ENCODE peak calls at places on chromosomes 6 and 20, in four cellular contexts. One of them, this sample, is unnamed.

GRCh38 chr6:117627533-117627932 is 25.2 kb upstream of the GOPC start:
- DNase-seq in mucosa of descending colon: no peak
- DNase-seq in astrocyte of the spinal cord: no peak
- DNase-seq in activated CD8-positive, alpha-beta T cell treated with anti-CD3 and anti-CD28 coated beads for 36 hours: no peak
- DNase-seq in this sample: no peak

GRCh38 chr20:58094160-58094559 is 134.3 kb downstream of the ANKRD60 start:
- DNase-seq in mucosa of descending colon: no peak
- DNase-seq in astrocyte of the spinal cord: no peak
- DNase-seq in activated CD8-positive, alpha-beta T cell treated with anti-CD3 and anti-CD28 coated beads for 36 hours: no peak
- DNase-seq in this sample: no peak

GRCh38 chr20:21808863-21809664 is 103.6 kb downstream of the PAX1 start:
- DNase-seq in mucosa of descending colon: peak
- DNase-seq in astrocyte of the spinal cord: no peak
- DNase-seq in activated CD8-positive, alpha-beta T cell treated with anti-CD3 and anti-CD28 coated beads for 36 hours: peak
- DNase-seq in this sample: no peak

GRCh38 chr20:53345536-53346070 is 248.0 kb downstream of the ZNF217 start:
- DNase-seq in mucosa of descending colon: no peak
- DNase-seq in astrocyte of the spinal cord: no peak
- DNase-seq in activated CD8-positive, alpha-beta T cell treated with anti-CD3 and anti-CD28 coated beads for 36 hours: no peak
- DNase-seq in this sample: no peak

GRCh38 chr6:85866373-85866740 is 223.7 kb upstream of the SYNCRIP start:
- DNase-seq in mucosa of descending colon: no peak
- DNase-seq in astrocyte of the spinal cord: no peak
- DNase-seq in activated CD8-positive, alpha-beta T cell treated with anti-CD3 and anti-CD28 coated beads for 36 hours: no peak
- DNase-seq in this sample: peak

GRCh38 chr6:34745277-34746103 is 11.8 kb upstream of the SNRPC start:
- DNase-seq in mucosa of descending colon: peak
- DNase-seq in astrocyte of the spinal cord: no peak
- DNase-seq in activated CD8-positive, alpha-beta T cell treated with anti-CD3 and anti-CD28 coated beads for 36 hours: peak
- DNase-seq in this sample: peak

GRCh38 chr6:148653138-148653776 is 93.6 kb upstream of the UST start:
- DNase-seq in mucosa of descending colon: no peak
- DNase-seq in astrocyte of the spinal cord: peak
- DNase-seq in activated CD8-positive, alpha-beta T cell treated with anti-CD3 and anti-CD28 coated beads for 36 hours: no peak
- DNase-seq in this sample: no peak

GRCh38 chr6:147099974-147100373 is 104.2 kb upstream of the STXBP5 start:
- DNase-seq in mucosa of descending colon: no peak
- DNase-seq in astrocyte of the spinal cord: peak
- DNase-seq in activated CD8-positive, alpha-beta T cell treated with anti-CD3 and anti-CD28 coated beads for 36 hours: no peak
- DNase-seq in this sample: peak

GRCh38 chr6:12312736-12313135 is 22.6 kb downstream of the EDN1 start:
- DNase-seq in mucosa of descending colon: no peak
- DNase-seq in astrocyte of the spinal cord: no peak
- DNase-seq in activated CD8-positive, alpha-beta T cell treated with anti-CD3 and anti-CD28 coated beads for 36 hours: no peak
- DNase-seq in this sample: no peak

GRCh38 chr6:2857580-2858337 is 16.1 kb upstream of the SERPINB1 start:
- DNase-seq in mucosa of descending colon: peak
- DNase-seq in astrocyte of the spinal cord: peak
- DNase-seq in activated CD8-positive, alpha-beta T cell treated with anti-CD3 and anti-CD28 coated beads for 36 hours: peak
- DNase-seq in this sample: no peak

GRCh38 chr6:135018961-135019360 is 35.7 kb downstream of the HBS1L start:
- DNase-seq in mucosa of descending colon: no peak
- DNase-seq in astrocyte of the spinal cord: no peak
- DNase-seq in activated CD8-positive, alpha-beta T cell treated with anti-CD3 and anti-CD28 coated beads for 36 hours: no peak
- DNase-seq in this sample: no peak

GRCh38 chr6:13935190-13935880 is 10.6 kb downstream of the RNF182 start:
- DNase-seq in mucosa of descending colon: no peak
- DNase-seq in astrocyte of the spinal cord: no peak
- DNase-seq in activated CD8-positive, alpha-beta T cell treated with anti-CD3 and anti-CD28 coated beads for 36 hours: no peak
- DNase-seq in this sample: no peak

GRCh38 chr6:41167173-41167963 is 4.5 kb upstream of the TREM2 start:
- DNase-seq in mucosa of descending colon: no peak
- DNase-seq in astrocyte of the spinal cord: peak
- DNase-seq in activated CD8-positive, alpha-beta T cell treated with anti-CD3 and anti-CD28 coated beads for 36 hours: peak
- DNase-seq in this sample: no peak

GRCh38 chr20:8860011-8860495 is 208.8 kb upstream of the PLCB4 start:
- DNase-seq in mucosa of descending colon: no peak
- DNase-seq in astrocyte of the spinal cord: peak
- DNase-seq in activated CD8-positive, alpha-beta T cell treated with anti-CD3 and anti-CD28 coated beads for 36 hours: no peak
- DNase-seq in this sample: peak

GRCh38 chr6:134176283-134176975 is 124.0 kb upstream of the SLC2A12 start:
- DNase-seq in mucosa of descending colon: peak
- DNase-seq in astrocyte of the spinal cord: peak
- DNase-seq in activated CD8-positive, alpha-beta T cell treated with anti-CD3 and anti-CD28 coated beads for 36 hours: no peak
- DNase-seq in this sample: peak

GRCh38 chr6:26475823-26476729 is 18.3 kb downstream of the BTN2A1 start:
- DNase-seq in mucosa of descending colon: no peak
- DNase-seq in astrocyte of the spinal cord: no peak
- DNase-seq in activated CD8-positive, alpha-beta T cell treated with anti-CD3 and anti-CD28 coated beads for 36 hours: no peak
- DNase-seq in this sample: no peak

GRCh38 chr20:13984211-13984610 is 6.2 kb downstream of the SEL1L2 start:
- DNase-seq in mucosa of descending colon: no peak
- DNase-seq in astrocyte of the spinal cord: no peak
- DNase-seq in activated CD8-positive, alpha-beta T cell treated with anti-CD3 and anti-CD28 coated beads for 36 hours: no peak
- DNase-seq in this sample: no peak

GRCh38 chr6:56292505-56293181 is 45.3 kb upstream of the COL21A1 start:
- DNase-seq in mucosa of descending colon: no peak
- DNase-seq in astrocyte of the spinal cord: peak
- DNase-seq in activated CD8-positive, alpha-beta T cell treated with anti-CD3 and anti-CD28 coated beads for 36 hours: no peak
- DNase-seq in this sample: peak

GRCh38 chr6:5379647-5380242 is 118.4 kb downstream of the FARS2 start:
- DNase-seq in mucosa of descending colon: no peak
- DNase-seq in astrocyte of the spinal cord: peak
- DNase-seq in activated CD8-positive, alpha-beta T cell treated with anti-CD3 and anti-CD28 coated beads for 36 hours: peak
- DNase-seq in this sample: peak

GRCh38 chr6:159915397-159915796 is 24.6 kb downstream of the MAS1 start:
- DNase-seq in mucosa of descending colon: no peak
- DNase-seq in astrocyte of the spinal cord: no peak
- DNase-seq in activated CD8-positive, alpha-beta T cell treated with anti-CD3 and anti-CD28 coated beads for 36 hours: no peak
- DNase-seq in this sample: no peak

GRCh38 chr6:5726976-5727718 is 279.6 kb downstream of the NRN1 start:
- DNase-seq in mucosa of descending colon: no peak
- DNase-seq in astrocyte of the spinal cord: peak
- DNase-seq in activated CD8-positive, alpha-beta T cell treated with anti-CD3 and anti-CD28 coated beads for 36 hours: no peak
- DNase-seq in this sample: no peak

GRCh38 chr6:41659935-41660334 is 21.7 kb downstream of the MDFI start:
- DNase-seq in mucosa of descending colon: no peak
- DNase-seq in astrocyte of the spinal cord: no peak
- DNase-seq in activated CD8-positive, alpha-beta T cell treated with anti-CD3 and anti-CD28 coated beads for 36 hours: no peak
- DNase-seq in this sample: no peak

GRCh38 chr6:130991422-130992144 is 71.5 kb downstream of the EPB41L2 start:
- DNase-seq in mucosa of descending colon: no peak
- DNase-seq in astrocyte of the spinal cord: no peak
- DNase-seq in activated CD8-positive, alpha-beta T cell treated with anti-CD3 and anti-CD28 coated beads for 36 hours: no peak
- DNase-seq in this sample: no peak

GRCh38 chr20:46362931-46363872 is 43.2 kb downstream of the ELMO2 start:
- DNase-seq in mucosa of descending colon: no peak
- DNase-seq in astrocyte of the spinal cord: no peak
- DNase-seq in activated CD8-positive, alpha-beta T cell treated with anti-CD3 and anti-CD28 coated beads for 36 hours: no peak
- DNase-seq in this sample: no peak

GRCh38 chr6:166684866-166685265 is 57.8 kb upstream of the RPS6KA2 start:
- DNase-seq in mucosa of descending colon: no peak
- DNase-seq in astrocyte of the spinal cord: no peak
- DNase-seq in activated CD8-positive, alpha-beta T cell treated with anti-CD3 and anti-CD28 coated beads for 36 hours: no peak
- DNase-seq in this sample: no peak

GRCh38 chr20:11937230-11937629 is 19.5 kb downstream of the BTBD3 start:
- DNase-seq in mucosa of descending colon: no peak
- DNase-seq in astrocyte of the spinal cord: no peak
- DNase-seq in activated CD8-positive, alpha-beta T cell treated with anti-CD3 and anti-CD28 coated beads for 36 hours: no peak
- DNase-seq in this sample: no peak

GRCh38 chr6:163120223-163120622 is 294.3 kb upstream of the QKI start:
- DNase-seq in mucosa of descending colon: no peak
- DNase-seq in astrocyte of the spinal cord: no peak
- DNase-seq in activated CD8-positive, alpha-beta T cell treated with anti-CD3 and anti-CD28 coated beads for 36 hours: no peak
- DNase-seq in this sample: no peak

GRCh38 chr6:159943101-159943632 is 25.7 kb upstream of the IGF2R start:
- DNase-seq in mucosa of descending colon: no peak
- DNase-seq in astrocyte of the spinal cord: peak
- DNase-seq in activated CD8-positive, alpha-beta T cell treated with anti-CD3 and anti-CD28 coated beads for 36 hours: no peak
- DNase-seq in this sample: peak

GRCh38 chr6:143027058-143027457 is 33.6 kb upstream of the AIG1 start:
- DNase-seq in mucosa of descending colon: peak
- DNase-seq in astrocyte of the spinal cord: peak
- DNase-seq in activated CD8-positive, alpha-beta T cell treated with anti-CD3 and anti-CD28 coated beads for 36 hours: peak
- DNase-seq in this sample: no peak

GRCh38 chr6:75135447-75135846 is 70.4 kb downstream of the COL12A1 start:
- DNase-seq in mucosa of descending colon: no peak
- DNase-seq in astrocyte of the spinal cord: no peak
- DNase-seq in activated CD8-positive, alpha-beta T cell treated with anti-CD3 and anti-CD28 coated beads for 36 hours: no peak
- DNase-seq in this sample: no peak

GRCh38 chr20:61969806-61970205 is 95.9 kb downstream of the TAF4 start:
- DNase-seq in mucosa of descending colon: no peak
- DNase-seq in astrocyte of the spinal cord: no peak
- DNase-seq in activated CD8-positive, alpha-beta T cell treated with anti-CD3 and anti-CD28 coated beads for 36 hours: no peak
- DNase-seq in this sample: no peak

GRCh38 chr6:66421570-66421969 is 714.5 kb upstream of the EYS start:
- DNase-seq in mucosa of descending colon: no peak
- DNase-seq in astrocyte of the spinal cord: peak
- DNase-seq in activated CD8-positive, alpha-beta T cell treated with anti-CD3 and anti-CD28 coated beads for 36 hours: no peak
- DNase-seq in this sample: no peak

GRCh38 chr20:48350291-48350988 is 477.4 kb downstream of the PREX1 start:
- DNase-seq in mucosa of descending colon: no peak
- DNase-seq in astrocyte of the spinal cord: no peak
- DNase-seq in activated CD8-positive, alpha-beta T cell treated with anti-CD3 and anti-CD28 coated beads for 36 hours: peak
- DNase-seq in this sample: no peak